ENCODE peak calls at places on chromosomes 16 and 17, in seven cellular contexts. G, V, N, E, W, S and I are unnamed samples.

GRCh38 chr17:20774472-20775135 is 195.1 kb downstream of the CDRT15L2 start:
- DNase-seq in G (no peak), V (no peak), N (no peak), E (no peak), W (no peak), S (no peak), I (no peak)

GRCh38 chr17:79201536-79202227 is 127.1 kb downstream of the ENGASE start:
- DNase-seq in G (no peak), V (no peak), N (no peak), E (no peak), W (no peak), S (no peak), I (no peak)

GRCh38 chr17:28151001-28151400 is 108.5 kb downstream of the NLK start:
- DNase-seq in G (no peak), V (no peak), N (no peak), E (no peak), W (no peak), S (no peak), I (no peak)

GRCh38 chr16:47528431-47528830 is 67.3 kb downstream of the PHKB start:
- DNase-seq in G (no peak), V (no peak), N (no peak), E (no peak), W (no peak), S (no peak), I (no peak)

GRCh38 chr16:22089910-22090309 is 2.4 kb upstream of the VWA3A start:
- DNase-seq in G (no peak), V (no peak), N (no peak), E (no peak), W (no peak), S (no peak), I (no peak)

GRCh38 chr17:781920-782731 is at the start of the genes GLOD4 and MRM3:
- DNase-seq in G (peak), V (peak), N (peak), E (peak), W (peak), S (peak), I (peak)

GRCh38 chr17:18116078-18116477 is 7.5 kb downstream of the MYO15A start:
- DNase-seq in G (no peak), V (no peak), N (no peak), E (no peak), W (no peak), S (no peak), I (no peak)

GRCh38 chr16:81860310-81860709 is 81.2 kb downstream of the PLCG2 start:
- DNase-seq in G (no peak), V (no peak), N (no peak), E (no peak), W (no peak), S (no peak), I (no peak)

GRCh38 chr17:37458805-37459204 is 30.9 kb upstream of the DUSP14 start:
- DNase-seq in G (no peak), V (no peak), N (no peak), E (peak), W (peak), S (peak), I (no peak)

GRCh38 chr16:85465328-85466307 is 147.5 kb upstream of the GSE1 start:
- DNase-seq in G (peak), V (no peak), N (no peak), E (peak), W (peak), S (peak), I (peak)

GRCh38 chr16:87006789-87007745 is 310.1 kb downstream of the C16orf95 start:
- DNase-seq in G (peak), V (no peak), N (no peak), E (no peak), W (no peak), S (no peak), I (no peak)

GRCh38 chr17:7781467-7781866 is 52.5 kb upstream of the KDM6B start:
- DNase-seq in G (no peak), V (no peak), N (no peak), E (no peak), W (peak), S (no peak), I (no peak)

GRCh38 chr17:82528484-82529265 is 9.1 kb downstream of the FOXK2 start:
- DNase-seq in G (peak), V (no peak), N (peak), E (peak), W (peak), S (peak), I (peak)

GRCh38 chr16:87203060-87203656 is 114.0 kb downstream of the C16orf95 start:
- DNase-seq in G (peak), V (peak), N (no peak), E (peak), W (peak), S (peak), I (no peak)

GRCh38 chr17:2368383-2368782 is 31.1 kb downstream of the SGSM2 start:
- DNase-seq in G (no peak), V (no peak), N (no peak), E (no peak), W (no peak), S (no peak), I (no peak)

GRCh38 chr17:2364132-2365116 is 27.1 kb downstream of the SGSM2 start:
- DNase-seq in G (peak), V (no peak), N (no peak), E (peak), W (no peak), S (no peak), I (no peak)

GRCh38 chr17:2365132-2365531 is 27.8 kb downstream of the SGSM2 start:
- DNase-seq in G (no peak), V (no peak), N (no peak), E (no peak), W (no peak), S (no peak), I (no peak)

GRCh38 chr17:2369039-2369438 is 31.7 kb downstream of the SGSM2 start:
- DNase-seq in G (no peak), V (no peak), N (no peak), E (peak), W (peak), S (no peak), I (no peak)

GRCh38 chr17:2366747-2367494 is 29.6 kb downstream of the SGSM2 start:
- DNase-seq in G (no peak), V (peak), N (no peak), E (no peak), W (peak), S (no peak), I (no peak)
- TF ChIP-seq CTCF in G (no peak), V (peak), N (no peak), E (no peak), W (peak), S (no peak), I (no peak)

DNA sequence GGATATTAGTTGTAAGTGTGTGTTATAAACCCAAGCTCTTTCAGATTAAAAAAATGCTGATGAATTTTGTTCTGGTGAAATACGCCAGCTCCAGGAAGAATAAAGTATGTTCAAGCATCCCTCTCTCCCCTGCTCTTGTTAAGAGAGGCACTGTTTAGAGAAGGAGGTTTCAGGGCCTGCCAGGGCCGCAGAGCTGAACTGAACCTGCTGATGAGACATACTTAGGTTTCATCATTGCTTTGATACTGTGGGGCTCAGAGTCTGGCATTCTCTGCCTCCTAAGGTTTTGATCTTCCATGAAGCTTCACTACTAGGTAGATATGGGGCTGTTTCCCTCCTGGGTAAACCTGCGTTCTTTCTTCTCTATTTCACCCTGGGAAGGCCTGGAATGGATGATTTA is 175.3 kb upstream of the FAM20A start:
- DNase-seq in G (no peak), V (no peak), N (no peak), E (no peak), W (no peak), S (no peak), I (no peak)
- TF ChIP-seq CTCF in G (no peak), V (no peak), N (no peak), E (no peak), W (no peak), S (no peak), I (no peak)

DNA sequence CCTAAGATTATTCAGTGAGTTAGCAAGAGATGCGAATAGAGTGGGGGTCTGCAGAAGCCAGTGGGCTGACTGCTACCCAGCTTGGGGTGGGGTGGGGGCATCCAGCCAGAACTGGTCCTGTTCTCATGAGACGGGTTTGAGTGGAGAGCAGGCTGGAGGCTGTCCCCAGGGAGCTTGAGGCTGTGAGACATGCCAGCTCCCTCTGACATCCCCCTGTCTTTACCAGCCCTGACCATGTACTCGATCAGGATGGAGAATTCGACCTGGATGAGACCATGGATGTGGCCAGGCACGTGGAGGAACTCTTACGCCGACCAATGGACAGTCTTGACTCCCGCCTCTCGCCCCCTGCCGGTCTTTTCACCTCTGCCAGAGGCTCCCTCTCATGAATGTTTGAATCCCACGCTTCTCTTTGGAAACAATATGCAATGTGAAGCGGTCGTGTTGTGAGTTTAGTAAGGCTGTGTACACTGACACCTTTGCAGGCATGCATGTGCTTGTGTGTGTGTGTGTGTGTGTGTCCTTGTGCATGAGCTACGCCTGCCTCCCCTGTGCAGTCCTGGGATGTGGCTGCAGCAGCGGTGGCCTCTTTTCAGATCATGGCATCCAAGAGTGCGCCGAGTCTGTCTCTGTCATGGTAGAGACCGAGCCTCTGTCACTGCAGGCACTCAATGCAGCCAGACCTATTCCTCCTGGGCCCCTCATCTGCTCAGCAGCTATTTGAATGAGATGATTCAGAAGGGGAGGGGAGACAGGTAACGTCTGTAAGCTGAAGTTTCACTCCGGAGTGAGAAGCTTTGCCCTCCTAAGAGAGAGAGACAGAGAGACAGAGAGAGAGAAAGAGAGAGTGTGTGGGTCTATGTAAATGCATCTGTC is 22.2 kb downstream of the STAT5A start:
- DNase-seq in G (no peak), V (no peak), N (no peak), E (no peak), W (no peak), S (no peak), I (no peak)
- TF ChIP-seq CTCF in G (no peak), V (no peak), N (no peak), E (no peak), W (no peak), S (no peak), I (no peak)

DNA sequence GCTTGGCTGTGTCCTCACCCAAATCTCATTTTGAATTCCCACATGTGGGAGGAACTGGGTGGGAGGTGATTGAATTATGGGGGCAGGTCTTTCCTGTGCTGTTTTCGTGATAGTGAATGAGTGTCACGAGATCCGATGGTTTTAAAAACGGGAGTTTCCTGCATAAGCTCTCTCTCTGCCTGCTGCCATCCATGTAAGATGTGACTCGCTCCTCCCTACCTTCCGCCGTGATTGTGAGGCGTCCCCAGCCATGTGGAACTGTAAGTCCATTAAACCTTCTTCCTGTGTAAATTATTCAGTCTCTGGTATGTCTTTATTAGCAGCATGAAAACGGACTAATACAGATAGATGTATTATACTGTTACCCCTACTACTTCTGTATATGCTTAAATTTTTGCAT is 3.6 kb downstream of the SPATA33 start:
- DNase-seq in G (no peak), V (no peak), N (no peak), E (no peak), W (no peak), S (no peak), I (no peak)
- TF ChIP-seq CTCF in G (no peak), V (no peak), N (no peak), E (no peak), W (no peak), S (no peak), I (no peak)

GRCh38 chr16:1895068-1895467 is 23.1 kb upstream of the MEIOB start:
- DNase-seq in G (peak), V (no peak), N (no peak), E (no peak), W (no peak), S (no peak), I (no peak)

GRCh38 chr16:1895949-1896675 is 22.1 kb downstream of the HS3ST6 start:
- DNase-seq in G (peak), V (no peak), N (no peak), E (no peak), W (no peak), S (no peak), I (no peak)

GRCh38 chr16:1890024-1890700 is 18.2 kb upstream of the MEIOB start:
- DNase-seq in G (no peak), V (no peak), N (no peak), E (no peak), W (no peak), S (no peak), I (no peak)

GRCh38 chr16:1887711-1888354 is 15.9 kb upstream of the MEIOB start:
- DNase-seq in G (no peak), V (no peak), N (no peak), E (no peak), W (peak), S (no peak), I (no peak)

DNA sequence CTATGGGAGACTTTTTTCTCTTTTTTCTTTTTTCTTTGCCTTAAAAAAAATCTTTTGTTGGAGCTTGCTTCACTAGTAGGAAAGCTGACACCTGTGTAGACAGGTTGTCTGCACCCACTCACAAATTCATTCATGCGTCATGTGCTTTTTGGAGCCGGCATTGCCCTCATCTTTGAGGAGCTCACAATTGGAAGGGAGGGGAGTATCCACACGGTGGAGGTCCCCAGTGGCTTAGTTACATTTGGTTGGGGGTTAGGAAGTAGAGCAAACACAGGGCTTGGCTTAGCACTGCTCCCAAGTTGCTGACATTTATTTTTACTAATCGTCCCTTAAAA is 18.7 kb upstream of the MEIOB start:
- DNase-seq in G (no peak), V (no peak), N (no peak), E (no peak), W (no peak), S (no peak), I (no peak)
- TF ChIP-seq CTCF in G (no peak), V (no peak), N (no peak), E (no peak), W (no peak), S (no peak), I (no peak)